ENCODE peak calls at places on chromosomes 12 and 14, in seven cellular contexts. One of them, this sample, is unnamed.

GRCh38 chr12:93169536-93169935 is 208.2 kb upstream of the NUDT4 start:
- DNase-seq in esophagus squamous epithelium: no peak
- DNase-seq in Karpas-422: no peak
- DNase-seq in small intestine: no peak
- DNase-seq in CD8-positive, alpha-beta memory T cell: no peak
- DNase-seq in CD8-positive, alpha-beta T cell: no peak
- DNase-seq in A549: no peak
- DNase-seq in this sample: no peak

GRCh38 chr12:49298160-49298559 is 3.2 kb downstream of the PRPH start:
- DNase-seq in esophagus squamous epithelium: no peak
- DNase-seq in CD8-positive, alpha-beta memory T cell: no peak
- DNase-seq in CD8-positive, alpha-beta T cell: no peak
- DNase-seq in small intestine: peak; percentile 46
- DNase-seq in A549: no peak
- DNase-seq in Karpas-422: no peak
- DNase-seq in this sample: no peak

GRCh38 chr14:91230363-91231035 is 14.0 kb downstream of the GPR68 start:
- DNase-seq in Karpas-422: no peak
- DNase-seq in A549: no peak
- DNase-seq in CD8-positive, alpha-beta memory T cell: no peak
- DNase-seq in esophagus squamous epithelium: no peak
- DNase-seq in CD8-positive, alpha-beta T cell: no peak
- DNase-seq in small intestine: no peak
- DNase-seq in this sample: no peak

GRCh38 chr12:15928345-15928744 is 17.2 kb downstream of the DERA start:
- DNase-seq in CD8-positive, alpha-beta memory T cell: no peak
- DNase-seq in esophagus squamous epithelium: no peak
- DNase-seq in Karpas-422: no peak
- DNase-seq in CD8-positive, alpha-beta T cell: no peak
- DNase-seq in A549: no peak
- DNase-seq in small intestine: no peak
- DNase-seq in this sample: peak; percentile 81

GRCh38 chr12:114903394-114903748 is 219.4 kb upstream of the TBX3 start:
- DNase-seq in small intestine: no peak
- DNase-seq in Karpas-422: no peak
- DNase-seq in CD8-positive, alpha-beta memory T cell: no peak
- DNase-seq in A549: no peak
- DNase-seq in CD8-positive, alpha-beta T cell: no peak
- DNase-seq in esophagus squamous epithelium: no peak
- DNase-seq in this sample: no peak

GRCh38 chr12:10027311-10028099 is 3.0 kb upstream of the CLEC9A start:
- DNase-seq in small intestine: no peak
- DNase-seq in Karpas-422: no peak
- DNase-seq in esophagus squamous epithelium: no peak
- DNase-seq in CD8-positive, alpha-beta memory T cell: no peak
- DNase-seq in A549: no peak
- DNase-seq in CD8-positive, alpha-beta T cell: no peak
- DNase-seq in this sample: peak; percentile 85

GRCh38 chr12:6774557-6775062 is 2.3 kb downstream of the LAG3 start:
- DNase-seq in A549: no peak
- DNase-seq in CD8-positive, alpha-beta T cell: peak; percentile 78
- DNase-seq in esophagus squamous epithelium: no peak
- DNase-seq in CD8-positive, alpha-beta memory T cell: peak; percentile 53
- DNase-seq in small intestine: peak; percentile 54
- DNase-seq in Karpas-422: no peak
- DNase-seq in this sample: no peak

GRCh38 chr14:68285421-68286179 is 466.0 kb downstream of the RAD51B start:
- DNase-seq in A549: no peak
- DNase-seq in small intestine: peak; percentile 32
- DNase-seq in Karpas-422: no peak
- DNase-seq in esophagus squamous epithelium: no peak
- DNase-seq in CD8-positive, alpha-beta memory T cell: peak; percentile 21
- DNase-seq in CD8-positive, alpha-beta T cell: peak; percentile 62
- DNase-seq in this sample: no peak

GRCh38 chr14:101328412-101329149 is 232.7 kb upstream of the DIO3 start:
- DNase-seq in A549: no peak
- DNase-seq in esophagus squamous epithelium: no peak
- DNase-seq in CD8-positive, alpha-beta T cell: no peak
- DNase-seq in small intestine: no peak
- DNase-seq in Karpas-422: no peak
- DNase-seq in CD8-positive, alpha-beta memory T cell: no peak
- DNase-seq in this sample: no peak

GRCh38 chr14:35134329-35135123 is 12.2 kb downstream of the PRORP start:
- DNase-seq in Karpas-422: peak; percentile 40
- DNase-seq in CD8-positive, alpha-beta T cell: no peak
- DNase-seq in small intestine: no peak
- DNase-seq in A549: no peak
- DNase-seq in CD8-positive, alpha-beta memory T cell: no peak
- DNase-seq in esophagus squamous epithelium: no peak
- DNase-seq in this sample: no peak

GRCh38 chr12:112809684-112810083 is 18.1 kb downstream of the RPH3A start:
- DNase-seq in A549: no peak
- DNase-seq in Karpas-422: no peak
- DNase-seq in small intestine: no peak
- DNase-seq in CD8-positive, alpha-beta T cell: no peak
- DNase-seq in esophagus squamous epithelium: no peak
- DNase-seq in CD8-positive, alpha-beta memory T cell: no peak
- DNase-seq in this sample: no peak

GRCh38 chr12:39413836-39414771 is 28.8 kb downstream of the KIF21A start:
- DNase-seq in Karpas-422: no peak
- DNase-seq in CD8-positive, alpha-beta memory T cell: no peak
- DNase-seq in small intestine: no peak
- DNase-seq in esophagus squamous epithelium: no peak
- DNase-seq in CD8-positive, alpha-beta T cell: no peak
- DNase-seq in A549: no peak
- DNase-seq in this sample: no peak

GRCh38 chr14:48937796-48938195 is 648.4 kb downstream of the RPS29 start:
- DNase-seq in CD8-positive, alpha-beta memory T cell: no peak
- DNase-seq in CD8-positive, alpha-beta T cell: no peak
- DNase-seq in esophagus squamous epithelium: no peak
- DNase-seq in A549: no peak
- DNase-seq in small intestine: no peak
- DNase-seq in Karpas-422: peak; percentile 58
- DNase-seq in this sample: peak; percentile 2

GRCh38 chr14:47536341-47536740 is 139.1 kb downstream of the MDGA2 start:
- DNase-seq in A549: no peak
- DNase-seq in Karpas-422: no peak
- DNase-seq in CD8-positive, alpha-beta T cell: no peak
- DNase-seq in small intestine: no peak
- DNase-seq in CD8-positive, alpha-beta memory T cell: no peak
- DNase-seq in esophagus squamous epithelium: no peak
- DNase-seq in this sample: no peak

GRCh38 chr12:116266220-116266619 is 11.3 kb downstream of the MED13L start:
- DNase-seq in Karpas-422: no peak
- DNase-seq in CD8-positive, alpha-beta memory T cell: no peak
- DNase-seq in small intestine: no peak
- DNase-seq in A549: peak; percentile 29
- DNase-seq in esophagus squamous epithelium: no peak
- DNase-seq in CD8-positive, alpha-beta T cell: no peak
- DNase-seq in this sample: peak; percentile 51
- H3K4me3 ChIP-seq in Karpas-422: no peak overlapping the region
- H3K4me3 ChIP-seq in CD8-positive, alpha-beta memory T cell: no peak overlapping the region
- H3K4me3 ChIP-seq in small intestine: no peak overlapping the region
- H3K4me3 ChIP-seq in A549: no peak overlapping the region
- H3K4me3 ChIP-seq in esophagus squamous epithelium: no peak overlapping the region
- H3K4me3 ChIP-seq in CD8-positive, alpha-beta T cell: no peak overlapping the region
- H3K4me3 ChIP-seq in this sample: no peak overlapping the region

DNA sequence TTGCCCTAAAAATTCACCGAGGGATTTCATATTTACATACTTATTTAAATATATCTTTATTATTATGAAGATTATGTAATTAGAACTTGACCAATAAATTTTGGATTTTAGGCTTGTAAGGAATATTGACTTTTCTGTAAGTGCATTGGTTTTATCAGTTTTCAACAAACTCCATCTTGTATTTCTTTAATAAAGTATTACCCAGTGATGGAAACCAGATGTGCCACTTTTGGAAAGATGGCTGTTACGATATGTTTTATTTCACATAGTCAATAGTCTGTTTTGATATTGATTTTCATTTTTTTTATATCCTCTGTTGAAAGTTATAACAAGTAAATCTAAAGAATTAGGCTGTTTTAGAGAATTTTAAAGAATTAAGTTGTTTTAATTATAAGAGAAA is 1.8 kb downstream of the MON2 start:
- DNase-seq in CD8-positive, alpha-beta T cell: no peak
- DNase-seq in esophagus squamous epithelium: no peak
- DNase-seq in small intestine: no peak
- DNase-seq in CD8-positive, alpha-beta memory T cell: no peak
- DNase-seq in A549: no peak
- DNase-seq in Karpas-422: peak; percentile 50
- DNase-seq in this sample: no peak
- H3K4me3 ChIP-seq in CD8-positive, alpha-beta T cell: no peak overlapping the region
- H3K4me3 ChIP-seq in esophagus squamous epithelium: peak overlapping the region; percentile 94
- H3K4me3 ChIP-seq in small intestine: peak overlapping the region; percentile 12
- H3K4me3 ChIP-seq in CD8-positive, alpha-beta memory T cell: no peak overlapping the region
- H3K4me3 ChIP-seq in A549: peak overlapping the region; percentile 84
- H3K4me3 ChIP-seq in Karpas-422: peak overlapping the region; percentile 94
- H3K4me3 ChIP-seq in this sample: peak overlapping the region; percentile 96

GRCh38 chr12:67698711-67699603 is 50.4 kb downstream of the DYRK2 start:
- DNase-seq in A549: no peak
- DNase-seq in small intestine: peak; percentile 23
- DNase-seq in CD8-positive, alpha-beta memory T cell: no peak
- DNase-seq in CD8-positive, alpha-beta T cell: peak; percentile 64
- DNase-seq in Karpas-422: peak; percentile 93
- DNase-seq in esophagus squamous epithelium: no peak
- DNase-seq in this sample: peak; percentile 83
- H3K4me3 ChIP-seq in A549: no peak overlapping the region
- H3K4me3 ChIP-seq in small intestine: no peak overlapping the region
- H3K4me3 ChIP-seq in CD8-positive, alpha-beta memory T cell: peak overlapping the region; percentile 43
- H3K4me3 ChIP-seq in CD8-positive, alpha-beta T cell: peak overlapping the region; percentile 23
- H3K4me3 ChIP-seq in Karpas-422: peak overlapping the region; percentile 61
- H3K4me3 ChIP-seq in esophagus squamous epithelium: peak overlapping the region; percentile 15
- H3K4me3 ChIP-seq in this sample: no peak overlapping the region

DNA sequence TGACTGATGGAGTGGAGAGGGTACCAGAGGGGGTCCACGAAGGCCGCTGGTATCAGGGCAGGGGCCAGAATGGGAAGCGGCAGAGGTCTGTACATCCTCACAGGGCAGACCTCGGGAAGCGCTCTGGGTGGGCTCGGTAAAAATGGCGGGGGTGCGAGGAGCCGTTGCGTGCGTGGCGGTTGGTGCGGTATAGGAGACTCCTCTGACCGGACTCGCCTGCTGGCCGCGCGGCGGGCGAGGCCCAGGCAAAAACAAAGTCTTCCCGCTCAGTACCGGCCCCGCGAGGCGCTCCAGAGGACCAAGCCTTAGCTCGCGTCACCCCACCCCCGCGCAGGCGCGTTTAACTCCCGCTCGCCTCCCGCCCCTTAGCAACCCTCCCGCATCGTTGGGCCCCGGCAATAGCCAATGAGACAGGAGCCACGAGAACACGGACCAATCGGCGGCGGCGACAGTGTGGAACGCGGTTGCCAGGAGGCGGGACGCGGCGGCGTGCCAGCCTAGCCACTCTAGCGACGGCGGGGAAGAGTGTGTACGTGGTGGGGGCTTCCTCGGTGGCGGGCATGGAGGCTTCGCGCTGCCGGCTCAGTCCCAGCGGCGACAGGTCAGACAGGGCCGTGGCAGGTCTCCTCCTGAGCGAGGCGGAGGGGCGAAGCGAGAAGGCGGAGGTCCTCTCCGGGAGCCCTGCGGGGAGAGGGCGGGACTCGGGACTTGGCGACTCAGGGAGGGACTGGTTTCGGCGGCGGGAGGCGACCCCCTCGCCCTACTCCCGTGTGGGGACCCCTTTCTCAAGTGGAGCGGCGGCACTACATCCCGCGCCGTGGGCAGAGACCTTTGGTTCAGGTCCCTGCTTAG is at the start of gene TULP3:
- DNase-seq in A549: peak; percentile 96
- DNase-seq in Karpas-422: peak; percentile 98
- DNase-seq in esophagus squamous epithelium: peak; percentile 82
- DNase-seq in CD8-positive, alpha-beta memory T cell: peak; percentile 98
- DNase-seq in small intestine: peak; percentile 98
- DNase-seq in CD8-positive, alpha-beta T cell: peak; percentile 99
- DNase-seq in this sample: peak; percentile 98
- H3K4me3 ChIP-seq in A549: peak within 1 kb of the TSS; percentile 86
- H3K4me3 ChIP-seq in Karpas-422: peak within 1 kb of the TSS; percentile 76
- H3K4me3 ChIP-seq in esophagus squamous epithelium: peak within 1 kb of the TSS; percentile 85
- H3K4me3 ChIP-seq in CD8-positive, alpha-beta memory T cell: peak within 1 kb of the TSS; percentile 94
- H3K4me3 ChIP-seq in small intestine: peak within 1 kb of the TSS; percentile 86
- H3K4me3 ChIP-seq in CD8-positive, alpha-beta T cell: peak within 1 kb of the TSS; percentile 99
- H3K4me3 ChIP-seq in this sample: peak within 1 kb of the TSS; percentile 88

GRCh38 chr14:57392830-57393229 is 2.4 kb downstream of the NAA30 start:
- DNase-seq in Karpas-422: no peak
- DNase-seq in A549: no peak
- DNase-seq in esophagus squamous epithelium: no peak
- DNase-seq in CD8-positive, alpha-beta memory T cell: no peak
- DNase-seq in CD8-positive, alpha-beta T cell: no peak
- DNase-seq in small intestine: no peak
- DNase-seq in this sample: no peak
- H3K4me3 ChIP-seq in Karpas-422: peak overlapping the region; percentile 79
- H3K4me3 ChIP-seq in A549: no peak overlapping the region
- H3K4me3 ChIP-seq in esophagus squamous epithelium: no peak overlapping the region
- H3K4me3 ChIP-seq in CD8-positive, alpha-beta memory T cell: no peak overlapping the region
- H3K4me3 ChIP-seq in CD8-positive, alpha-beta T cell: no peak overlapping the region
- H3K4me3 ChIP-seq in small intestine: no peak overlapping the region
- H3K4me3 ChIP-seq in this sample: peak overlapping the region; percentile 66

GRCh38 chr12:121523741-121524140 is 57.1 kb downstream of the KDM2B start:
- DNase-seq in A549: no peak
- DNase-seq in small intestine: no peak
- DNase-seq in esophagus squamous epithelium: no peak
- DNase-seq in CD8-positive, alpha-beta memory T cell: no peak
- DNase-seq in CD8-positive, alpha-beta T cell: no peak
- DNase-seq in Karpas-422: peak; percentile 89
- DNase-seq in this sample: no peak
- H3K4me3 ChIP-seq in A549: no peak overlapping the region
- H3K4me3 ChIP-seq in small intestine: no peak overlapping the region
- H3K4me3 ChIP-seq in esophagus squamous epithelium: no peak overlapping the region
- H3K4me3 ChIP-seq in CD8-positive, alpha-beta memory T cell: no peak overlapping the region
- H3K4me3 ChIP-seq in CD8-positive, alpha-beta T cell: no peak overlapping the region
- H3K4me3 ChIP-seq in Karpas-422: peak overlapping the region; percentile 57
- H3K4me3 ChIP-seq in this sample: no peak overlapping the region